ENCODE peak calls at places on chromosomes 3 and 15, in four cellular contexts. One of them, this sample, is unnamed.

GRCh38 chr3:127441764-127442163 is 148.8 kb downstream of the TPRA1 start:
- DNase-seq in gastrocnemius medialis: no peak
- DNase-seq in transverse colon: no peak
- DNase-seq in body of pancreas: no peak
- DNase-seq in this sample: no peak

GRCh38 chr15:65805019-65805738 is 13.1 kb upstream of the DENND4A start:
- DNase-seq in body of pancreas: peak
- DNase-seq in transverse colon: no peak
- DNase-seq in gastrocnemius medialis: no peak
- DNase-seq in this sample: no peak

GRCh38 chr3:107431298-107432012 is 54.2 kb downstream of the CCDC54 start:
- DNase-seq in body of pancreas: peak
- DNase-seq in gastrocnemius medialis: peak
- DNase-seq in transverse colon: peak
- DNase-seq in this sample: peak

GRCh38 chr3:195526492-195526891 is 16.6 kb downstream of the PPP1R2 start:
- DNase-seq in gastrocnemius medialis: no peak
- DNase-seq in transverse colon: no peak
- DNase-seq in body of pancreas: no peak
- DNase-seq in this sample: no peak

GRCh38 chr15:67835349-67836133 is 4.3 kb downstream of the RNU6-1 start:
- DNase-seq in body of pancreas: no peak
- DNase-seq in gastrocnemius medialis: no peak
- DNase-seq in transverse colon: no peak
- DNase-seq in this sample: no peak

GRCh38 chr3:187743195-187744141 is 1.8 kb downstream of the BCL6 start:
- DNase-seq in gastrocnemius medialis: peak
- DNase-seq in transverse colon: peak
- DNase-seq in body of pancreas: peak
- DNase-seq in this sample: peak

GRCh38 chr15:29086891-29087290 is 182.7 kb downstream of the NSMCE3 start:
- DNase-seq in body of pancreas: no peak
- DNase-seq in gastrocnemius medialis: no peak
- DNase-seq in transverse colon: no peak
- DNase-seq in this sample: no peak

GRCh38 chr3:140499114-140499757 is 178.6 kb upstream of the TRIM42 start:
- DNase-seq in transverse colon: no peak
- DNase-seq in gastrocnemius medialis: no peak
- DNase-seq in body of pancreas: no peak
- DNase-seq in this sample: no peak

GRCh38 chr15:31131853-31132375 is 30.4 kb upstream of the TRPM1 start:
- DNase-seq in body of pancreas: no peak
- DNase-seq in gastrocnemius medialis: no peak
- DNase-seq in transverse colon: no peak
- DNase-seq in this sample: no peak

GRCh38 chr3:38267689-38268477 is 2.3 kb downstream of the SLC22A13 start:
- DNase-seq in body of pancreas: no peak
- DNase-seq in gastrocnemius medialis: no peak
- DNase-seq in transverse colon: no peak
- DNase-seq in this sample: no peak
- TF ChIP-seq CTCF in body of pancreas: no peak
- TF ChIP-seq CTCF in gastrocnemius medialis: no peak
- TF ChIP-seq CTCF in transverse colon: no peak
- TF ChIP-seq CTCF in this sample: no peak

GRCh38 chr3:50369271-50369670 is 9.9 kb upstream of the TMEM115 start:
- DNase-seq in body of pancreas: no peak
- DNase-seq in gastrocnemius medialis: no peak
- DNase-seq in transverse colon: no peak
- DNase-seq in this sample: no peak

GRCh38 chr3:50371133-50371670 is 11.9 kb upstream of the TMEM115 start:
- DNase-seq in body of pancreas: no peak
- DNase-seq in gastrocnemius medialis: no peak
- DNase-seq in transverse colon: no peak
- DNase-seq in this sample: no peak

GRCh38 chr3:50373146-50373864 is 14.0 kb upstream of the TMEM115 start:
- DNase-seq in transverse colon: no peak
- DNase-seq in gastrocnemius medialis: no peak
- DNase-seq in body of pancreas: no peak
- DNase-seq in this sample: no peak

GRCh38 chr3:50372349-50372748 is 13.0 kb upstream of the TMEM115 start:
- DNase-seq in transverse colon: peak
- DNase-seq in gastrocnemius medialis: no peak
- DNase-seq in body of pancreas: no peak
- DNase-seq in this sample: no peak

GRCh38 chr3:50370594-50370993 is 11.3 kb upstream of the TMEM115 start:
- DNase-seq in gastrocnemius medialis: no peak
- DNase-seq in body of pancreas: no peak
- DNase-seq in transverse colon: no peak
- DNase-seq in this sample: peak
- TF ChIP-seq CTCF in gastrocnemius medialis: no peak
- TF ChIP-seq CTCF in body of pancreas: no peak
- TF ChIP-seq CTCF in transverse colon: no peak
- TF ChIP-seq CTCF in this sample: no peak

GRCh38 chr15:92970656-92971055 is 70.5 kb downstream of the CHD2 start:
- DNase-seq in gastrocnemius medialis: no peak
- DNase-seq in transverse colon: no peak
- DNase-seq in body of pancreas: no peak
- DNase-seq in this sample: no peak

GRCh38 chr15:92974183-92974915 is 74.2 kb downstream of the CHD2 start:
- DNase-seq in transverse colon: no peak
- DNase-seq in gastrocnemius medialis: peak
- DNase-seq in body of pancreas: no peak
- DNase-seq in this sample: no peak

GRCh38 chr15:92971081-92971480 is 71.0 kb downstream of the CHD2 start:
- DNase-seq in body of pancreas: no peak
- DNase-seq in gastrocnemius medialis: no peak
- DNase-seq in transverse colon: no peak
- DNase-seq in this sample: no peak

GRCh38 chr15:92963794-92964193 is 63.7 kb downstream of the CHD2 start:
- DNase-seq in body of pancreas: no peak
- DNase-seq in gastrocnemius medialis: no peak
- DNase-seq in transverse colon: no peak
- DNase-seq in this sample: no peak

DNA sequence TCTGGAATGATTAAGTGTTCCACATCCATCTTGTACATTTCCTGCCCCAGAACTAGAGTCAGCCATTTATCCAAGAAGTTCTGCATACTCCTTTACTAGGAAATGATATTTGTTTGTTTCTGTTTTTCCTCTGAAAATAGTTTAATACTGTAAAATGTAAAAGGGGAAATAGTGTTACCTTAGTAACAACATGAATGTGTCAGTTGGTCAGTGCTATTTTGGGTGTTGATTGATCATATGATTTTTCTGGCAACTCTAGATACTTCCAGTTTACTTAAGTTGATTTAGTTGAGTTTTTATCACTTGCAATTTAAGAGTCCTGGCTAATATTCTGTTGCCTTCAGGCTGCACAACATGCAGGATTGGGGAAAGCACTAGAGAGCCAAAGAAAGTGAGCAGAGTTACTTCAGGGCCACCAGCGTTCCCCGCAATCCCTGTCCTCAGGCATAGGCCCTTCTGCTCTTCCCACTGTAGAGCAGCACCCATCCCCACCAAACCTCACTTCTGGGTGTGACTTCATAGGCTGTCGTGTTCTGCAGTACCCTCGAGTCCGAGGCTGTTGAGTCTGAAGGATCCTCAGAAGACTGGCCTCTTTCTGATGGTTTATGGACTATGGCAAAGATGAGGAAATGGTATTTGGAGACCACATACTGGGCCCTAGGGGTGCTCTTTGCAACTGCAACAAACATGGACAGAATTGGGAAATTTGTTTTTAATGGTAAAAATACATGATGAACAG is 69.0 kb downstream of the CHD2 start:
- DNase-seq in body of pancreas: no peak
- DNase-seq in transverse colon: no peak
- DNase-seq in gastrocnemius medialis: no peak
- DNase-seq in this sample: no peak
- TF ChIP-seq CTCF in body of pancreas: peak
- TF ChIP-seq CTCF in transverse colon: no peak
- TF ChIP-seq CTCF in gastrocnemius medialis: no peak
- TF ChIP-seq CTCF in this sample: no peak

GRCh38 chr3:144843099-144843498 is 871.5 kb downstream of the DIPK2A start:
- DNase-seq in gastrocnemius medialis: no peak
- DNase-seq in transverse colon: no peak
- DNase-seq in body of pancreas: no peak
- DNase-seq in this sample: no peak
- TF ChIP-seq CTCF in gastrocnemius medialis: no peak
- TF ChIP-seq CTCF in transverse colon: no peak
- TF ChIP-seq CTCF in body of pancreas: no peak
- TF ChIP-seq CTCF in this sample: no peak

DNA sequence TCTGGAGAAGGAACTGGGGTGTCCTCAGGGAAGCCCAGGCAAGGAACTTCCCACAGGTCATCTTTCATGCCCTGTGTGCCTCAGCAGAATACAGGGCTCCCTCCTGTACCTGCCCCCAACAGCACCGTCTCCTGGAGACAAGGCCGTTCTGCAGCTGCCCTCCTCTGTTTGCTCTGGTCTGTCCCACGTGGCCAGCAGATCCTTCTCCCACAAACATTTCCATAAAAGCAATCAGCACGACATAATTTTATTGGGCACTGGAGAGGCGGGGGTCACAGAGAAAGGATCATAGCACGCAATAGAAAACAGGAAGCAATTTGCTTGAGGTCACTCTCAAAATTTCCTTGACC is 29.5 kb downstream of the STARD5 start:
- DNase-seq in gastrocnemius medialis: no peak
- DNase-seq in body of pancreas: no peak
- DNase-seq in transverse colon: peak
- DNase-seq in this sample: no peak
- TF ChIP-seq CTCF in gastrocnemius medialis: no peak
- TF ChIP-seq CTCF in body of pancreas: no peak
- TF ChIP-seq CTCF in transverse colon: peak
- TF ChIP-seq CTCF in this sample: no peak

This sample was measured in Calu3.